ENCODE peak calls at places on chromosomes 11 and 22, in five cellular contexts. C is transverse colon, R is A549, O is body of pancreas, Y is mammary epithelial cell. F is an unnamed sample.

GRCh38 chr22:28933321-28933720 is 49.9 kb downstream of the ZNRF3 start:
- DNase-seq in C (no peak), R (no peak), O (no peak), Y (no peak), F (no peak)

GRCh38 chr22:44881624-44882023 is 128.2 kb downstream of the PHF21B start:
- DNase-seq in C (no peak), R (no peak), O (no peak), Y (no peak), F (no peak)

GRCh38 chr22:49969751-49970527 is 9.4 kb downstream of the PIM3 start:
- DNase-seq in C (no peak), R (no peak), O (no peak), Y (no peak), F (peak; percentile 13)

GRCh38 chr22:45212306-45212709 is 28.4 kb downstream of the KIAA0930 start:
- DNase-seq in C (peak; percentile 64), R (peak; percentile 55), O (peak; percentile 48), Y (peak; percentile 88), F (peak; percentile 80)

GRCh38 chr11:78427615-78428272 is 10.1 kb upstream of the GAB2 start:
- DNase-seq in C (no peak), R (no peak), O (no peak), Y (peak; percentile 57), F (no peak)

GRCh38 chr11:36280531-36280930 is 8.7 kb downstream of the COMMD9 start:
- DNase-seq in C (no peak), R (no peak), O (no peak), Y (peak; percentile 73), F (no peak)

GRCh38 chr11:72229925-72230763 is 5.6 kb downstream of the INPPL1 start:
- DNase-seq in C (no peak), R (no peak), O (no peak), Y (no peak), F (no peak)

GRCh38 chr11:72777755-72778278 is 16.0 kb downstream of the STARD10 start:
- DNase-seq in C (peak; percentile 37), R (no peak), O (peak; percentile 93), Y (no peak), F (no peak)

GRCh38 chr11:2268911-2269600 is 1.3 kb downstream of the ASCL2 start:
- DNase-seq in C (peak; percentile 48), R (no peak), O (peak; percentile 49), Y (peak; percentile 47), F (peak; percentile 51)

GRCh38 chr22:24466831-24467249 is 28.3 kb upstream of the UPB1 start:
- DNase-seq in C (no peak), R (no peak), O (peak; percentile 34), Y (no peak), F (peak; percentile 36)

GRCh38 chr22:50253941-50254340 is 2.9 kb upstream of the HDAC10 start:
- DNase-seq in C (no peak), R (no peak), O (no peak), Y (no peak), F (no peak)

GRCh38 chr11:124716596-124716995 is 23.1 kb upstream of the NRGN start:
- DNase-seq in C (no peak), R (no peak), O (no peak), Y (peak; percentile 16), F (no peak)

GRCh38 chr11:71372693-71373657 is 75.2 kb downstream of the DHCR7 start:
- DNase-seq in C (no peak), R (peak; percentile 30), O (no peak), Y (peak; percentile 17), F (no peak)

GRCh38 chr11:1556278-1557167 is 15.5 kb downstream of the DUSP8 start:
- DNase-seq in C (no peak), R (no peak), O (no peak), Y (no peak), F (no peak)

GRCh38 chr22:30602049-30602448 is 4.9 kb upstream of the TCN2 start:
- DNase-seq in C (no peak), R (no peak), O (peak; percentile 38), Y (peak; percentile 41), F (no peak)
- TF ChIP-seq CTCF in C (no peak), R (peak; percentile 41), O (peak; percentile 32), Y (no peak), F (peak; percentile 28)

GRCh38 chr22:39254122-39254521 is 9.3 kb upstream of the PDGFB start:
- DNase-seq in C (no peak), R (no peak), O (no peak), Y (no peak), F (no peak)

GRCh38 chr22:39253427-39254070 is 8.8 kb upstream of the PDGFB start:
- DNase-seq in C (peak; percentile 38), R (peak; percentile 86), O (peak; percentile 92), Y (peak; percentile 82), F (peak; percentile 67)

GRCh38 chr22:39256186-39256552 is 11.4 kb upstream of the PDGFB start:
- DNase-seq in C (no peak), R (no peak), O (no peak), Y (no peak), F (no peak)

GRCh38 chr22:39255449-39256185 is 10.8 kb upstream of the PDGFB start:
- DNase-seq in C (no peak), R (no peak), O (no peak), Y (no peak), F (no peak)

GRCh38 chr22:39254789-39255298 is 10.1 kb upstream of the PDGFB start:
- DNase-seq in C (no peak), R (no peak), O (no peak), Y (peak; percentile 74), F (no peak)
- H3K27ac ChIP-seq in C (peak overlapping the region; percentile 43), R (peak overlapping the region; percentile 78), O (no peak overlapping the region), Y (peak overlapping the region; percentile 26), F (peak overlapping the region; percentile 92)

DNA sequence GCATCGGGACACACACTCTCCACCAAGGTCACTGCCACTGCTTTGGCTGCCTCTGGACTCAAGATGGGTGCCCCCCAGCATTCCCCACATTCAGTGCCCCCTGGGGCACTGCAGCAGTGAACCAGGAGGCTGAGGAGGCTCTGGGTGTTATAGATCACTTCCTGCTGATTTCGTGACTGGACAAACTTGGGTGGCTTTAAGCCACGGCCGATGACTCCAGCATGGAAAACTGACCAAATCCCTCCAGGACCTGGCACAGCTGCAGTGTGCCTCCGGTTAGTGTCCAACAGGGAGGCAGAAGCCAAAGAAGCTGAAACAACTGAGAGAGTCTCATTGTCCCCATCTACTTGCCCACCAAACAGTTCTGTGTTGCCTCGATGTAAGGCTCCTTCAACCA is 1.2 kb upstream of the GANAB start:
- DNase-seq in C (no peak), R (no peak), O (no peak), Y (no peak), F (no peak)
- H3K9me3 ChIP-seq in C (no peaks in the 10 kb centered on the region), R (no peaks in the 10 kb centered on the region), O (no peaks in the 10 kb centered on the region), Y (no peaks in the 10 kb centered on the region), F (no peaks in the 10 kb centered on the region)

GRCh38 chr22:20549232-20549841 is 41.9 kb downstream of the MED15 start:
- DNase-seq in C (no peak), R (no peak), O (peak; percentile 36), Y (no peak), F (no peak)
- TF ChIP-seq CTCF in C (no peak), R (no peak), O (no peak), Y (no peak), F (no peak)

GRCh38 chr11:33719587-33719986 is 16.6 kb downstream of the CD59 start:
- DNase-seq in C (no peak), R (no peak), O (no peak), Y (peak; percentile 53), F (no peak)

GRCh38 chr11:33722579-33723234 is 13.5 kb downstream of the CD59 start:
- DNase-seq in C (no peak), R (no peak), O (no peak), Y (peak; percentile 88), F (no peak)

GRCh38 chr11:33721984-33722383 is 14.2 kb downstream of the CD59 start:
- DNase-seq in C (no peak), R (no peak), O (no peak), Y (no peak), F (no peak)

GRCh38 chr11:33723238-33723881 is 12.9 kb downstream of the CD59 start:
- DNase-seq in C (no peak), R (peak; percentile 73), O (peak; percentile 35), Y (peak; percentile 89), F (no peak)

GRCh38 chr11:33721291-33721840 is 14.9 kb downstream of the CD59 start:
- DNase-seq in C (no peak), R (no peak), O (no peak), Y (peak; percentile 77), F (no peak)
- H3K27ac ChIP-seq in C (peak overlapping the region; percentile 52), R (peak overlapping the region; percentile 80), O (no peak overlapping the region), Y (peak overlapping the region; percentile 94), F (peak overlapping the region; percentile 93)

GRCh38 chr11:99176430-99176829 is 155.7 kb downstream of the CNTN5 start:
- DNase-seq in C (no peak), R (no peak), O (no peak), Y (no peak), F (no peak)
- H3K9me3 ChIP-seq in C (no peaks in the 10 kb centered on the region), R (no peaks in the 10 kb centered on the region), O (no peaks in the 10 kb centered on the region), Y (no peaks in the 10 kb centered on the region), F (no peaks in the 10 kb centered on the region)

F was measured in left ventricle myocardium inferior.